ENCODE peak calls at places on chromosomes 16 and 17, in nine cellular contexts. B, G, R, V, A, F, O, K and E are unnamed samples.

GRCh38 chr16:22694887-22695382 is 119.0 kb upstream of the HS3ST2 start:
- DNase-seq in B (no peak), G (no peak), R (no peak), V (peak), A (no peak), F (no peak), O (peak), K (no peak), E (peak)

GRCh38 chr16:66604376-66605176 is at the start of gene CMTM3:
- DNase-seq in B (no peak), G (peak), R (no peak), V (peak), A (no peak), F (peak), O (no peak), K (peak), E (no peak)

GRCh38 chr16:87860553-87861299 is 8.6 kb downstream of the SLC7A5 start:
- DNase-seq in B (no peak), G (no peak), R (peak), V (peak), A (no peak), F (no peak), O (no peak), K (no peak), E (no peak)

GRCh38 chr17:41864837-41865595 is at the start of gene KLHL11:
- DNase-seq in B (peak), G (peak), R (peak), V (peak), A (peak), F (peak), O (peak), K (peak), E (peak)

GRCh38 chr16:50251375-50252081 is 14.8 kb upstream of the ADCY7 start:
- DNase-seq in B (no peak), G (no peak), R (no peak), V (peak), A (peak), F (no peak), O (no peak), K (no peak), E (peak)

GRCh38 chr16:88325976-88326375 is 56.8 kb upstream of the ZNF469 start:
- DNase-seq in B (no peak), G (no peak), R (no peak), V (no peak), A (no peak), F (no peak), O (no peak), K (no peak), E (no peak)

GRCh38 chr17:1643293-1643998 is 2.1 kb downstream of the SCARF1 start:
- DNase-seq in B (peak), G (no peak), R (no peak), V (peak), A (no peak), F (peak), O (no peak), K (no peak), E (no peak)

GRCh38 chr16:78684655-78685400 is 585.4 kb downstream of the WWOX start:
- DNase-seq in B (no peak), G (no peak), R (no peak), V (no peak), A (no peak), F (no peak), O (no peak), K (no peak), E (no peak)

GRCh38 chr17:4389079-4389478 is 22.6 kb upstream of the UBE2G1 start:
- DNase-seq in B (no peak), G (no peak), R (no peak), V (no peak), A (no peak), F (no peak), O (no peak), K (no peak), E (no peak)

GRCh38 chr17:64155751-64156544 is 26.0 kb upstream of the ERN1 start:
- DNase-seq in B (no peak), G (no peak), R (no peak), V (no peak), A (no peak), F (no peak), O (no peak), K (no peak), E (no peak)

GRCh38 chr16:89828199-89828869 is at the start of gene SPIRE2:
- DNase-seq in B (peak), G (peak), R (no peak), V (peak), A (no peak), F (peak), O (no peak), K (peak), E (no peak)

GRCh38 chr16:69925311-69925710 is 25.8 kb upstream of the CLEC18A start:
- DNase-seq in B (no peak), G (no peak), R (no peak), V (no peak), A (no peak), F (no peak), O (no peak), K (no peak), E (no peak)

GRCh38 chr17:43988301-43988700 is 16.1 kb upstream of the NAGS start:
- DNase-seq in B (no peak), G (no peak), R (no peak), V (no peak), A (no peak), F (no peak), O (no peak), K (no peak), E (no peak)

GRCh38 chr16:14302399-14303181 is 231.5 kb downstream of the MRTFB start:
- DNase-seq in B (no peak), G (no peak), R (no peak), V (peak), A (no peak), F (peak), O (no peak), K (no peak), E (no peak)

GRCh38 chr17:59370580-59371299 is 39.3 kb downstream of the YPEL2 start:
- DNase-seq in B (no peak), G (no peak), R (no peak), V (no peak), A (no peak), F (no peak), O (no peak), K (no peak), E (no peak)

GRCh38 chr17:43315369-43315768 is 81.6 kb upstream of the RNU2-1 start:
- DNase-seq in B (no peak), G (no peak), R (no peak), V (no peak), A (no peak), F (no peak), O (no peak), K (no peak), E (no peak)

GRCh38 chr17:73371285-73371684 is 59.5 kb upstream of the CDC42EP4 start:
- DNase-seq in B (no peak), G (no peak), R (peak), V (peak), A (peak), F (no peak), O (peak), K (no peak), E (peak)

GRCh38 chr16:69917311-69917710 is 33.8 kb upstream of the CLEC18A start:
- DNase-seq in B (no peak), G (no peak), R (no peak), V (no peak), A (no peak), F (no peak), O (no peak), K (no peak), E (no peak)

GRCh38 chr17:50479522-50480141 is 972 bp downstream of the RSAD1 start:
- DNase-seq in B (peak), G (peak), R (peak), V (peak), A (no peak), F (peak), O (peak), K (peak), E (peak)

GRCh38 chr16:20903116-20903888 is 2.7 kb downstream of the LYRM1 start:
- DNase-seq in B (no peak), G (no peak), R (no peak), V (no peak), A (no peak), F (no peak), O (no peak), K (no peak), E (no peak)

GRCh38 chr16:88963583-88963982 is 13.4 kb downstream of the CBFA2T3 start:
- DNase-seq in B (no peak), G (no peak), R (no peak), V (peak), A (no peak), F (no peak), O (no peak), K (no peak), E (no peak)

GRCh38 chr17:16512011-16512410 is 20.0 kb upstream of the LRRC75A start:
- DNase-seq in B (no peak), G (no peak), R (no peak), V (no peak), A (no peak), F (no peak), O (no peak), K (no peak), E (no peak)

GRCh38 chr17:44850025-44850424 is 2.3 kb downstream of the HIGD1B start:
- DNase-seq in B (no peak), G (no peak), R (no peak), V (no peak), A (no peak), F (no peak), O (no peak), K (no peak), E (no peak)

GRCh38 chr16:57471852-57472664 is 9.6 kb downstream of the POLR2C start:
- DNase-seq in B (no peak), G (no peak), R (no peak), V (no peak), A (no peak), F (no peak), O (no peak), K (no peak), E (no peak)

GRCh38 chr17:78883533-78884131 is 19.4 kb downstream of the CEP295NL start:
- DNase-seq in B (no peak), G (no peak), R (peak), V (peak), A (peak), F (peak), O (peak), K (peak), E (peak)

GRCh38 chr16:1101133-1101532 is 5.1 kb upstream of the C1QTNF8 start:
- DNase-seq in B (no peak), G (no peak), R (no peak), V (no peak), A (no peak), F (no peak), O (no peak), K (no peak), E (no peak)

GRCh38 chr17:13575922-13576419 is 25.8 kb downstream of the HS3ST3A1 start:
- DNase-seq in B (no peak), G (no peak), R (no peak), V (no peak), A (no peak), F (no peak), O (no peak), K (no peak), E (no peak)

GRCh38 chr17:8629371-8630226 is 926 bp downstream of the MYH10 start:
- DNase-seq in B (peak), G (peak), R (no peak), V (peak), A (no peak), F (peak), O (no peak), K (no peak), E (no peak)

GRCh38 chr17:42457107-42457787 is 1.4 kb upstream of the ATP6V0A1 start:
- DNase-seq in B (no peak), G (no peak), R (no peak), V (no peak), A (no peak), F (no peak), O (no peak), K (no peak), E (no peak)

GRCh38 chr17:61700252-61700651 is 109.2 kb upstream of the NACA2 start:
- DNase-seq in B (no peak), G (no peak), R (no peak), V (no peak), A (no peak), F (no peak), O (no peak), K (no peak), E (no peak)

GRCh38 chr16:62955033-62955349 is 918.8 kb upstream of the CDH8 start:
- DNase-seq in B (no peak), G (no peak), R (no peak), V (no peak), A (no peak), F (no peak), O (no peak), K (no peak), E (no peak)